ENCODE peak calls at places on chromosomes 11 and 22, in six cellular contexts. G is left ventricle myocardium inferior, U is pancreas, A is cardiac muscle cell, K is psoas muscle, Y is H9. Z is an unnamed sample. For H3K9me3, the result is how much of the 10 kb centered on the place peaks cover.

GRCh38 chr22:35322126-35322525 is 22.4 kb downstream of the TOM1 start:
- DNase-seq in Y (no peak), K (no peak), G (peak), U (no peak), A (no peak), Z (peak)

GRCh38 chr22:47394504-47395440 is 632.3 kb downstream of the TBC1D22A start:
- DNase-seq in K (no peak), G (no peak), A (no peak), Y (no peak), U (no peak), Z (no peak)

GRCh38 chr22:17804331-17805080 is 30.2 kb upstream of the BID start:
- DNase-seq in A (no peak), U (no peak), G (no peak), Y (no peak), K (no peak), Z (no peak)

GRCh38 chr11:78414321-78415051 is 3.1 kb downstream of the GAB2 start:
- DNase-seq in A (no peak), U (no peak), K (no peak), G (no peak), Y (no peak), Z (no peak)

GRCh38 chr11:91970604-91971003 is 254.0 kb upstream of the FAT3 start:
- DNase-seq in K (no peak), U (no peak), G (no peak), A (no peak), Y (no peak), Z (no peak)

GRCh38 chr11:63880031-63880841 is 36.7 kb downstream of the RCOR2 start:
- DNase-seq in K (no peak), U (no peak), Y (no peak), G (no peak), A (no peak), Z (no peak)

GRCh38 chr11:72784662-72785061 is 9.2 kb downstream of the STARD10 start:
- DNase-seq in G (no peak), Y (no peak), A (no peak), U (no peak), K (no peak), Z (no peak)

GRCh38 chr11:114163231-114163631 is 103.7 kb downstream of the ZBTB16 start:
- DNase-seq in G (no peak), U (no peak), Y (no peak), A (no peak), K (no peak), Z (no peak)

GRCh38 chr11:69429716-69430491 is 51.6 kb upstream of the LINC01488 start:
- DNase-seq in G (no peak), Y (no peak), K (no peak), U (peak), A (no peak), Z (no peak)

GRCh38 chr11:131977854-131978253 is 607.4 kb downstream of the NTM start:
- DNase-seq in G (no peak), U (no peak), A (no peak), K (no peak), Y (peak), Z (no peak)

GRCh38 chr11:86571273-86571948 is 101.0 kb downstream of the ME3 start:
- DNase-seq in A (peak), G (no peak), K (no peak), Y (peak), U (no peak), Z (no peak)

GRCh38 chr11:16155448-16155847 is 200.9 kb downstream of the SOX6 start:
- DNase-seq in A (no peak), U (no peak), G (no peak), Y (no peak), K (no peak), Z (no peak)

GRCh38 chr22:28773461-28773867 is 969 bp downstream of the CCDC117 start:
- DNase-seq in G (no peak), A (no peak), K (no peak), Y (no peak), U (no peak), Z (no peak)

GRCh38 chr11:6681949-6682348 is 1.2 kb downstream of the MRPL17 start:
- DNase-seq in G (no peak), Y (no peak), A (peak), K (no peak), U (no peak), Z (no peak)

GRCh38 chr11:119780264-119780953 is 51.4 kb upstream of the NECTIN1 start:
- DNase-seq in U (peak), Y (no peak), G (no peak), A (no peak), K (no peak), Z (peak)

GRCh38 chr11:66880484-66881211 is 23.8 kb downstream of the LRFN4 start:
- DNase-seq in G (no peak), U (no peak), A (peak), Y (peak), K (no peak), Z (no peak)

GRCh38 chr22:39296981-39297489 is 22.4 kb downstream of the RPL3 start:
- DNase-seq in Y (no peak), A (no peak), G (no peak), U (no peak), K (no peak), Z (no peak)

GRCh38 chr11:112292785-112293407 is 32.2 kb upstream of the PLET1 start:
- DNase-seq in K (no peak), A (no peak), U (no peak), Y (no peak), G (no peak), Z (no peak)

GRCh38 chr11:68381716-68382115 is 69.3 kb downstream of the LRP5 start:
- DNase-seq in A (no peak), G (no peak), K (no peak), Y (no peak), U (no peak), Z (no peak)

GRCh38 chr11:44011797-44012196 is 36.0 kb upstream of the ACCSL start:
- DNase-seq in A (no peak), Y (no peak), G (no peak), K (no peak), U (no peak), Z (no peak)

GRCh38 chr22:21102659-21103267 is 57.0 kb downstream of the LRRC74B start:
- DNase-seq in U (peak), Y (peak), G (peak), K (peak), A (peak), Z (peak)

GRCh38 chr22:48858121-48858520 is 969.6 kb downstream of the BRD1 start:
- DNase-seq in G (no peak), U (no peak), Y (peak), K (no peak), A (no peak), Z (no peak)

GRCh38 chr22:48857202-48857805 is 970.4 kb downstream of the BRD1 start:
- DNase-seq in U (no peak), Y (peak), G (no peak), K (no peak), A (no peak), Z (no peak)

GRCh38 chr22:48860557-48860956 is 967.1 kb downstream of the BRD1 start:
- DNase-seq in U (no peak), G (no peak), K (no peak), A (no peak), Y (no peak), Z (no peak)

GRCh38 chr22:48856308-48856615 is 971.4 kb downstream of the BRD1 start:
- DNase-seq in K (no peak), G (no peak), U (no peak), A (no peak), Y (no peak), Z (no peak)

DNA sequence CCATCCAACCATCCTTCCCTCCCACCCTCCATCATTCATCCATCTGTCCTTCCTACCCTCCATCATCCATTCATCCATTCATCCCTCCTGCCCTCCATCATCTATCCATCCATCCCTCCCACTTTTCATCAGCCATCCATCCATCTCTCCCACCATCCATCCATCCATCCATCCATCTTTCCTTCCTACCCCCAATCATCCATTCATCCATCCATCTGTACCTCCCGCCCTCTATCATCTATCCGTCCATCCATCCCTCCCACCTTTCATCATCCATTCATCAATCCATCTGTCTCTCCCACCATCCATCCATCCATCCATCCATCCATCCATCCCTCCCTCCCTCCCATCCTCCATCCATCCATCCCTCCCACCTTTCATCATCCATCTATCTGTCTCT is 968.8 kb downstream of the BRD1 start:
- DNase-seq in Y (no peak), A (no peak), G (no peak), K (no peak), U (no peak), Z (no peak)
- H3K9me3 ChIP-seq in Y (under half), A (under half), G (under half), K (under half), U (under half), Z (under half)

DNA sequence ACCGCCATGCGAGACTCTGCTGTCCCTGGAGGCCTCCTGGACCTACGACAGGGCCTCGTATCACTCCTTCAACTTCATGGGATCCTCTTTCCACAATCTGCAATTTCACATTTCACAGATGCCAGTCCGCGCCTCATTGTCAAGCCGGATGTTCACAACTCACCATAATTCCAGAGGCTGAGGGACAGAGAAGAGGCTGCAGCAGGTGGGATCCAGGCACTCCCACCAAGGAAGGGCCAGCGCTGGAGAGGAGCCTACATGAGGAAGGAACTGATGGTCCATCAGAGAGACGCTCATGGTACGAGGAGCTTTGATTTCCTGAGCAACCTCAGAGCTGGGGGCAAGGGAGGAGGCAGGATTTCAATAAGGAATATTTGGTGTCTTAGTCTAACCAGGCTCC is 495.0 kb downstream of the BRD1 start:
- DNase-seq in K (no peak), A (no peak), U (no peak), G (no peak), Y (no peak), Z (no peak)
- H3K9me3 ChIP-seq in K (under half), A (under half), U (under half), G (under half), Y (under half), Z (under half)

DNA sequence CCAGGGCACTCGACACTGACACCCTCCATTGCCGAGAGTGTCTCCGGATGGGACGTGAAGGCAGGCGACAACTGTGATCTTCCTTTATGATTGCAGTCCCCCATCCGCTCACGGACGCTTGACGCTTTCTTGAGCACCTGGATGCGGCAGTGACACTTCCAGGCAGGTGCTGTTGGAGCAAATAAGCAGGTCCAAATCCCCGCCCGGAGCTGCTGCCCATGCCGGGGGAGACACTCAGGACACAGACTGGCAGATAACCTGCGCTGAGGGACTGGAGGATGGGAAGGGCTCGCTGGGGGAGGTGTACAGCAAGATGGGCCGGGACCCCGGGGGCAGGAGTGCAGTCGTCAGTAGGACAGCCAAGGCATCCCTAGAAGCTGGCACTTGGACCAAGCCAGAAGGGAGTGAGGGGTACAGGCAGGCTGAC is 1403.5 kb downstream of the BRD1 start:
- DNase-seq in A (no peak), K (no peak), Y (no peak), G (no peak), U (peak), Z (no peak)
- H3K9me3 ChIP-seq in A (under half), K (under half), Y (under half), G (under half), U (under half), Z (under half)

DNA sequence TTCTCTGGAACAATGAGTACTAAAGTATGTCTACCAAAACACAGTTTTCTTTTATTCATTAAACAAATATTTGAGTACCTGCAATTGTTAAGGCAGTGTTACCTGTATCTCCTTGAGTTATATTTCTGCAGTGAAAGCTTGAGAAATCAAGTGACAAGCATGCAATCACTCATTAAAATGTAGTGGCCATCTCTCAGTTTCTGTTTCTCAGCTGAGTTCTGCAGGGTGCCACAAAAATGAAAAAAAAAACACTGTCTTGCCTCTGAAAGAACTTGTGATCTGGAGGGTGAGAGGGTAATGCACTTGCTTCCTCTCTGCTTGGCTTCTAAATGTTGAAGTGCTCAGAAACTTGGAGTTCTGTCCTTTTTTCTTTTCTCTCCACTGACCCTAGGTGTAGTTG is 6.8 kb downstream of the QSER1 start:
- DNase-seq in K (no peak), Y (no peak), U (no peak), G (no peak), A (no peak), Z (no peak)
- H3K9me3 ChIP-seq in K (under half), Y (under half), U (under half), G (under half), A (under half), Z (under half)

DNA sequence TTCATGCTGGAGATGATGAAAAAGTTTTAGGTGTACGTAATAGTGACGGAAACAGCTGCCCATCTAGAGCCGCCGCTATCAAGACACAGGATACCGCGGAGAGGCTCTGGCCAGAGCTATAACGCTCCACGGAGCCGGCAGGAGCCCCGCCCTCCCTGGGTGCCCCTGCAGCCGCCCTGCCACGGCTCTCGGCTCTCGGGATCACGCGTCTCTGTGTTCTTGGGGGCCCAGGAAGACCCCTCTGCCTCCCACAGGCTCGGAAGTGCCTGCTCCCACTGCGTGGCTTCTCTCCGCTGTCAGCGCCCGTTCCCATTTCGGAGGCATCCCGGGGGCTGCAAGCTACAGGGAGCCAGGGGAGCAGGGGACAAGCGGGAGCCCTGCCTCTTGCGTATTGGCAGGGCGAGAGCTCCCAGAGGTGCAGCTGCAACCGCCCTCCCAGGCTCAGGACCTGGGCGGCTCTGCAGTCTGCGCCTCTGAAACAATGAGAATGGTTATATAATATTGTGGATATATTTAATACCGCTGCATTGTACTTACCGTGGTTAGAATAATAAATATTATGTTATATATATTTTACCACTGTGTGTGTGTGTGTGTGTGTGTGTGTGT is 13.7 kb downstream of the GLYATL2 start:
- DNase-seq in Y (no peak), G (no peak), K (no peak), U (no peak), A (no peak), Z (no peak)
- H3K9me3 ChIP-seq in Y (under half), G (under half), K (under half), U (under half), A (under half), Z (under half)

GRCh38 chr11:134521452-134522289 is 109.6 kb upstream of the B3GAT1 start:
- DNase-seq in Y (no peak), G (no peak), U (no peak), K (no peak), A (no peak), Z (no peak)
- H3K9me3 ChIP-seq in Y (under half), G (under half), U (under half), K (under half), A (under half), Z (under half)

GRCh38 chr22:48600681-48601080 is 1227.0 kb downstream of the BRD1 start:
- DNase-seq in K (no peak), Y (no peak), G (no peak), U (no peak), A (no peak), Z (no peak)
- H3K9me3 ChIP-seq in K (under half), Y (under half), G (under half), U (under half), A (under half), Z (under half)

GRCh38 chr11:2346586-2347335 is 30.3 kb upstream of the CD81 start:
- DNase-seq in G (no peak), Y (no peak), K (no peak), A (no peak), U (no peak), Z (no peak)

GRCh38 chr11:2345050-2345449 is 32.1 kb upstream of the CD81 start:
- DNase-seq in G (no peak), Y (no peak), A (no peak), U (no peak), K (no peak), Z (no peak)

GRCh38 chr11:2346014-2346413 is 31.1 kb upstream of the CD81 start:
- DNase-seq in A (no peak), G (no peak), Y (no peak), U (no peak), K (no peak), Z (no peak)

GRCh38 chr11:2348986-2349385 is 28.1 kb upstream of the CD81 start:
- DNase-seq in Y (no peak), K (no peak), G (no peak), U (no peak), A (no peak), Z (no peak)

GRCh38 chr11:2347449-2347848 is 29.7 kb upstream of the CD81 start:
- DNase-seq in U (no peak), K (no peak), G (no peak), A (no peak), Y (no peak), Z (no peak)
- H3K9me3 ChIP-seq in U (under half), K (under half), G (under half), A (under half), Y (under half), Z (under half)

GRCh38 chr11:29679996-29680395 is 336.8 kb downstream of the KCNA4 start:
- DNase-seq in A (no peak), U (no peak), Y (no peak), G (no peak), K (no peak), Z (no peak)

DNA sequence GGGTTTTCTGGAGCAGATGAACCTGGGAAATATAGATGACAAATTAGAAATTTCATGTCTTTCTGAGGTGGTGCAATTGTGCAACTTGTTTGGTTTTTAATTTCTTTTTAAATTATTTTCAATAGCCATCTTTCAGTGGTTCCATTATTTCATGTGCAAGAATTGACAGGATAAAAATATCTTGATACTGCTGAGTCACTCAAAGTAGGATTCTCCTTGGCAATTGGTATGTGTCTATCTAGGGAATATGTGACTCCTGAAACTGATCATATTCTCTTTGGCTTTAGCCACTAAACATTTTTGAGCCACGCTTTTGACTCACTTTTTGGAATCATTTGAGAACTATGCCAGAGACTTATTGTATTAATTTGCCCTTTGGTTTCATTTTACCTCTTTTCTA is 331.5 kb downstream of the KCNA4 start:
- DNase-seq in A (no peak), Y (no peak), G (no peak), K (no peak), U (no peak), Z (no peak)
- H3K9me3 ChIP-seq in A (under half), Y (under half), G (under half), K (under half), U (under half), Z (under half)

DNA sequence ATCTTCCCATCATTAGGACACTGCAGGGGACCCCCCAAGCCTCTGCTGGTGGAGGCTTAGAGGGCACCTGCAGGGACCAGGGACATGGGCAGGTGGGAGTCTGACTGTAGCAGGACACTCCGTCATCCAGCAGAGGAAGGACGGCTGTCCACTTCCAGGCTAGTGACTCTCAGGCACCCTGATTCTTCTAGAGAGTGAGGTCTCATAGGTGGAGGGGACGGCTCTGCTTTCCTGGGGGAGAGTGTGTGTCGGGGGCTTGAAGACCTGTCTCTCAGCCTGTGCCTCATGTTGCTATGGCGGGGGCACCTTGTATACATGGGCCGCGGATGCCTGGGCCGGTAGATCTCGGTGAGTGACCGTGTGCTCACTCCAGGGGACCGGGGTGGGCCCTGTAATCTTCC is 1116.6 kb downstream of the BRD1 start:
- DNase-seq in K (no peak), G (peak), A (no peak), U (no peak), Y (peak), Z (no peak)
- H3K9me3 ChIP-seq in K (under half), G (under half), A (under half), U (under half), Y (under half), Z (under half)

Z was measured in heart right ventricle.